ENCODE peak calls at places on chromosomes 7 and 10, in six cellular contexts. I is psoas muscle, X is OCI-LY7, L is cardiac fibroblast, U is A549, H is H1. O is an unnamed sample.

GRCh38 chr7:78083466-78084120 is 285.0 kb downstream of the PHTF2 start:
- DNase-seq in X (no peak), U (no peak), L (no peak), I (no peak), H (no peak), O (no peak)

GRCh38 chr7:88306590-88307048 is at the start of gene STEAP4:
- DNase-seq in X (no peak), H (peak; percentile 47), U (no peak), I (peak; percentile 85), L (peak; percentile 89), O (peak; percentile 18)

GRCh38 chr7:131111-132094 is 61.0 kb upstream of the FAM20C start:
- DNase-seq in L (peak; percentile 53), X (no peak), U (no peak), H (no peak), I (no peak), O (no peak)

GRCh38 chr7:108134486-108134885 is 4.3 kb upstream of the LAMB4 start:
- DNase-seq in L (no peak), H (no peak), X (no peak), U (no peak), I (no peak), O (no peak)

GRCh38 chr10:7563368-7563767 is 103.4 kb downstream of the ITIH5 start:
- DNase-seq in L (peak; percentile 87), X (no peak), I (no peak), H (no peak), U (no peak), O (peak; percentile 56)

GRCh38 chr7:121172484-121172883 is 156.3 kb upstream of the WNT16 start:
- DNase-seq in X (no peak), U (no peak), L (no peak), I (no peak), H (no peak), O (no peak)

GRCh38 chr7:151115121-151115835 is 29.0 kb downstream of the AGAP3 start:
- DNase-seq in X (no peak), L (peak; percentile 37), I (no peak), H (no peak), U (no peak), O (no peak)

GRCh38 chr10:22825841-22826240 is 102.0 kb upstream of the ARMC3 start:
- DNase-seq in L (no peak), U (no peak), X (no peak), I (peak; percentile 63), H (no peak), O (no peak)

GRCh38 chr7:106417273-106417902 is 132.6 kb upstream of the NAMPT start:
- DNase-seq in H (no peak), X (no peak), L (no peak), U (peak; percentile 16), I (no peak), O (no peak)

GRCh38 chr7:150937848-150938561 is 40.1 kb downstream of the KCNH2 start:
- DNase-seq in H (no peak), U (no peak), L (peak; percentile 48), I (peak; percentile 50), X (no peak), O (no peak)

GRCh38 chr7:118573065-118573464 is 348.6 kb downstream of the ANKRD7 start:
- DNase-seq in U (no peak), H (no peak), X (no peak), L (no peak), I (peak; percentile 75), O (no peak)

GRCh38 chr7:18087031-18087686 is 59.5 kb upstream of the PRPS1L1 start:
- DNase-seq in X (no peak), L (peak; percentile 7), I (no peak), H (no peak), U (peak; percentile 13), O (no peak)

GRCh38 chr10:24843256-24843655 is 109.2 kb downstream of the PRTFDC1 start:
- DNase-seq in U (no peak), L (no peak), H (no peak), X (no peak), I (no peak), O (no peak)

GRCh38 chr10:91088300-91089140 is 131.9 kb upstream of the PCGF5 start:
- DNase-seq in X (peak; percentile 37), H (no peak), I (no peak), L (peak; percentile 29), U (peak; percentile 23), O (no peak)
- TF ChIP-seq CTCF in X (peak; percentile 65), H (no peak), I (peak; percentile 10), L (peak; percentile 17), U (peak; percentile 41), O (peak; percentile 12)

GRCh38 chr10:8874268-8874667 is 819.8 kb downstream of the GATA3 start:
- DNase-seq in I (no peak), L (no peak), U (no peak), X (no peak), H (no peak), O (no peak)

GRCh38 chr10:8876171-8876570 is 821.7 kb downstream of the GATA3 start:
- DNase-seq in U (no peak), I (no peak), H (no peak), L (no peak), X (no peak), O (no peak)

GRCh38 chr10:8874972-8875371 is 820.5 kb downstream of the GATA3 start:
- DNase-seq in X (no peak), U (no peak), H (no peak), L (no peak), I (no peak), O (no peak)

DNA sequence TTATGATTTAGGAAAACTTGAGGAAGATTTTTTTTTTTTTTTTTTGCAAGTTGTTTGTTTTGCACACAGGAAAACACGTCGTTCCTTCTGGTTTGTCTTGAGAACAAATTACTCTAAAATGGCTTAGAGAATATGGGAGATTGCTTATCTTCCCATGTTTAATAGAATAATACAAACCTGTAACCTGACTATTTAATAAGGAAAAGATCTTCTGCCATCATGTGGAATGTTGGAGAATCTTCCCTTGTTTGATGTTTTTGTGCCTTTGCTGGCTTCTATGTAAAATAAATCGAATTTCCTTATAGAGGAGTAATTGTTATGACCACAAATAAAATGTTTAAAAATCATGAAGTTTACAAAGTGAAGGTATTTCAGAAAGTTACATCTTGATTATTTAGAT is 818.8 kb downstream of the GATA3 start:
- DNase-seq in H (no peak), L (no peak), X (no peak), U (no peak), I (no peak), O (no peak)
- TF ChIP-seq CTCF in H (peak; percentile 15), L (no peak), X (peak; percentile 14), U (peak; percentile 59), I (no peak), O (no peak)

GRCh38 chr10:108254089-108254488 is 1089.6 kb upstream of the SORCS1 start:
- DNase-seq in I (no peak), L (no peak), H (no peak), U (no peak), X (no peak), O (no peak)

GRCh38 chr10:108250954-108251620 is 1086.6 kb upstream of the SORCS1 start:
- DNase-seq in U (no peak), X (no peak), I (no peak), H (no peak), L (no peak), O (no peak)

GRCh38 chr10:108244443-108245228 is 1080.1 kb upstream of the SORCS1 start:
- DNase-seq in U (no peak), I (no peak), X (no peak), L (no peak), H (no peak), O (no peak)

GRCh38 chr10:108249940-108250339 is 1085.4 kb upstream of the SORCS1 start:
- DNase-seq in L (no peak), X (peak; percentile 8), U (no peak), I (no peak), H (peak; percentile 2), O (no peak)
- TF ChIP-seq CTCF in L (no peak), X (peak; percentile 68), U (no peak), I (no peak), H (peak; percentile 48), O (no peak)

DNA sequence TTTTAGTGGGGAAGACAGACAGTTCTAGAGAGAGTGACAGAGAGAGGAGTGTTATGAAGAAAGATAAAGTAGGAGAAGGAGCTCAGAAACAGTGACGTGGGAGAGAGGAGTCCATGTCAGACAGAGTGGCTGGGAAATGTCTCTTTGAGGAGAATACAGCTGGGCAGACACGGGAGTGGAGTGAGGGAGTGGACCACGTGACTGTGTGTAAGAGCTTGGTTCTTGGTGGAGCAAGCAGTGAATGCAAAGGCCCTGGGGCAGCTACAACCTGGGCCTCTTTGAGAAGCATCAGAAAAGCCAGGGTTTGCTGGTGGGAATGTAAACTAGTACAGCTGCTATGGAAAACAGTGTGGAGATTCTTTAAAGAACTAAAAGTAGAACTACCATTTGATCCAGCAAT is 11.9 kb upstream of the PLEKHS1 start:
- DNase-seq in I (no peak), X (no peak), U (no peak), L (no peak), H (no peak), O (no peak)
- TF ChIP-seq CTCF in I (no peak), X (no peak), U (no peak), L (no peak), H (no peak), O (no peak)

DNA sequence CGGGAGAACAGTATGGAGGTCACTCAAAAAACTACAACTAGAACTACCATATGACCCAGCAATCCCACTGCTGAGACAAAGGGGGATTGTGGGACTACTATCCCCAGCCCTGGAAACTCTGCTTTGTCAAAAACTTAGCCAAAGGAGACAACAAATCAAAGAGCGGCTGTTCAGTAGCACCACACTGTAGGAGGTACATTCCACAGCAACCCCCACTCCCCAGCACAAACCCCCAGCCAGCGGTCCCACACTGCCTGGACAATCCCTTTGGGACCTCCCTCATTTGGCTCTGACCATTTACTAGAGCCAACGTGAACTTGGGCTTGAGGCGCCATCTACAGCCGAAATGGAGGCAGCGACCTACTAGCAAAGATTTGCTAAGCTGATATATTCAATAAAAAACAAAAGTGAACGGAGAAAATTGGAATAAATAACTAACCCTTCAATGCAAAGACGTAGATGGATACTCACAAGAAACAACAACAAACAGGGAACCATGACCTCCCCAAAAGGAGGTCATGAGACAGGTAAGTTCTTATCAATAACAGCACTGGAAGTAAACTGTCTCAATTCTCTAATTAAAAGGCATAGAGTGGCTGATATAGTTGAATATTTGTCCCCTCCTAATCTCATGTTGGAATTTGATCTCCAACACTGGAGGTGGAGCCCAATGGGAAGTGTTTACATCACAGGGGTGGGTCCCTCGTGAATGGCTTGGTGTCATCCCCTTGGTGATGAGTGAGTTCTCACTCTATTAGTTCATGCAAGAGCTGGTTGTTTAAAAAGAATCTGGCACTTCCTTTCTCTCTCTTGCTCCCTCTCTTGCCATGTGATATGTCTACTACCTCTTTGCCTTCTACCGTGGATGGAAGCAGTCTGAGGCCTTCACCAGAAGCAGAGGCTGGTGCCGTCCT is 119.0 kb upstream of the KCNMA1 start:
- DNase-seq in U (peak; percentile 66), X (peak; percentile 23), I (no peak), L (peak; percentile 84), H (peak; percentile 56), O (no peak)
- TF ChIP-seq CTCF in U (peak; percentile 77), X (peak; percentile 81), I (peak; percentile 25), L (peak; percentile 89), H (peak; percentile 87), O (peak; percentile 85)

GRCh38 chr10:110535958-110536891 is 31.3 kb upstream of the SMC3 start:
- DNase-seq in X (peak; percentile 57), I (no peak), H (no peak), U (no peak), L (peak; percentile 53), O (no peak)
- TF ChIP-seq CTCF in X (peak; percentile 74), I (peak; percentile 28), H (peak; percentile 47), U (peak; percentile 14), L (peak; percentile 21), O (peak; percentile 34)

O was measured in AG09319.